ENCODE peak calls at places on chromosomes 16 and 17, in ten cellular contexts. E is CD8-positive, alpha-beta memory T cell; M is naive thymus-derived CD4-positive, alpha-beta T cell; G is tibial artery; U is left ventricle myocardium inferior; Y is endothelial cell of umbilical vein; V is GM23248; L is heart right ventricle; X is breast epithelium; D is lung. N is an unnamed sample.
A peak's percentile ranks its signal among the peaks of the same experiment; 100 is the strongest.

GRCh38 chr16:17312100-17312732 is 158.5 kb downstream of the XYLT1 start:
- DNase-seq in E (no peak), M (no peak), G (no peak), U (no peak), Y (no peak), V (no peak), L (no peak), X (peak; percentile 71), D (no peak), N (no peak)

GRCh38 chr17:32882734-32883133 is 5.8 kb upstream of the MYO1D start:
- DNase-seq in E (no peak), M (no peak), G (no peak), U (no peak), Y (no peak), V (peak; percentile 87), L (no peak), X (no peak), D (peak; percentile 19), N (no peak)

GRCh38 chr16:90046971-90047713 is 27.9 kb upstream of the DBNDD1 start:
- DNase-seq in E (no peak), M (no peak), G (peak; percentile 87), U (peak; percentile 65), Y (peak; percentile 38), V (peak; percentile 71), L (peak; percentile 58), X (no peak), D (peak; percentile 66), N (peak; percentile 60)

GRCh38 chr16:80466024-80466986 is 74.5 kb upstream of the DYNLRB2 start:
- DNase-seq in E (peak; percentile 20), M (no peak), G (peak; percentile 61), U (peak; percentile 38), Y (peak; percentile 39), V (peak; percentile 76), L (peak; percentile 57), X (peak; percentile 61), D (peak; percentile 41), N (peak; percentile 45)

GRCh38 chr16:2025878-2026460 is 733 bp upstream of the NHERF2 start:
- DNase-seq in E (no peak), M (no peak), G (no peak), U (no peak), Y (no peak), V (no peak), L (no peak), X (no peak), D (no peak), N (no peak)

GRCh38 chr17:44219636-44220210 is at the start of gene UBTF:
- DNase-seq in E (peak; percentile 62), M (peak; percentile 82), G (peak; percentile 86), U (peak; percentile 80), Y (peak; percentile 54), V (peak; percentile 77), L (peak; percentile 80), X (peak; percentile 56), D (peak; percentile 63), N (peak; percentile 71)

GRCh38 chr17:8695241-8695640 is 49.4 kb downstream of the CCDC42 start:
- DNase-seq in E (no peak), M (no peak), G (peak; percentile 43), U (no peak), Y (no peak), V (no peak), L (no peak), X (no peak), D (no peak), N (no peak)

GRCh38 chr17:54813896-54814295 is 86.8 kb upstream of the TOM1L1 start:
- DNase-seq in E (no peak), M (no peak), G (no peak), U (no peak), Y (no peak), V (no peak), L (no peak), X (no peak), D (no peak), N (no peak)

GRCh38 chr17:34503804-34504203 is 75.6 kb upstream of the TMEM132E start:
- DNase-seq in E (no peak), M (no peak), G (no peak), U (peak; percentile 35), Y (no peak), V (no peak), L (peak; percentile 34), X (no peak), D (no peak), N (no peak)

GRCh38 chr16:68283840-68284595 is 19.7 kb downstream of the SLC7A6 start:
- DNase-seq in E (no peak), M (no peak), G (no peak), U (peak; percentile 33), Y (no peak), V (no peak), L (no peak), X (no peak), D (no peak), N (peak; percentile 56)

GRCh38 chr17:81043319-81043724 is 8.4 kb downstream of the BAIAP2 start:
- DNase-seq in E (no peak), M (no peak), G (no peak), U (no peak), Y (no peak), V (no peak), L (peak; percentile 10), X (no peak), D (no peak), N (no peak)
- H3K4me1 ChIP-seq in E (no peaks in the 10 kb centered on the region), M (no peaks in the 10 kb centered on the region), G (peaks cover 79% of the 10 kb centered on the region), U (peaks cover 97% of the 10 kb centered on the region), Y (peaks cover 29% of the 10 kb centered on the region), V (peaks cover 35% of the 10 kb centered on the region), L (peaks cover 92% of the 10 kb centered on the region), X (peaks cover 21% of the 10 kb centered on the region), D (peaks cover 7% of the 10 kb centered on the region), N (peaks cover 30% of the 10 kb centered on the region)

GRCh38 chr17:82870091-82870491 is 30.3 kb upstream of the ZNF750 start:
- DNase-seq in E (no peak), M (no peak), G (no peak), U (no peak), Y (no peak), V (no peak), L (no peak), X (no peak), D (no peak), N (peak; percentile 40)

GRCh38 chr17:82871776-82872561 is 32.1 kb upstream of the ZNF750 start:
- DNase-seq in E (no peak), M (no peak), G (no peak), U (no peak), Y (no peak), V (no peak), L (no peak), X (no peak), D (no peak), N (peak; percentile 44)

GRCh38 chr17:82871056-82871775 is 31.4 kb upstream of the ZNF750 start:
- DNase-seq in E (no peak), M (no peak), G (no peak), U (no peak), Y (peak; percentile 71), V (no peak), L (no peak), X (no peak), D (no peak), N (peak; percentile 45)

GRCh38 chr17:82869536-82869935 is 29.7 kb upstream of the ZNF750 start:
- DNase-seq in E (no peak), M (no peak), G (no peak), U (no peak), Y (no peak), V (no peak), L (no peak), X (no peak), D (no peak), N (no peak)

DNA sequence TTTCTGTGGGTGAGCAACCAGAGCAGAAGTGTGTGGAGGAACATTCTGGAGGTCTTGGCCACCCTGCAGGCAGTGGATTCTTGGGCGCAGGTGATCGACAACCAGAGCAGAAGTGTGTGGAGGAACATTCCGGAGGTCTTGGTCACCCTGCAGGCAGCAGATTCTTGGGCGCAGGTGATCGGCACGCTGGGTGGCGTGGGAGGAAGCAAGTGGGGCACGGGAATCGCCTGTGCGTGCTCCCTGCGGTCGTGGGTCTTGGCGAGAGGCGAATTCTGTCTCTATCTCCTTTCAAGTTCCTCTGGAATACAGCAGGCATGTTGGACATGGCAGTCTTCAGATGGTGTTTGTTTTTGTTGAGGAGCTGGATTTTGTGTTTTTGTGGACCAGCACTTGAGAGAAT is 30.7 kb upstream of the ZNF750 start:
- DNase-seq in E (no peak), M (no peak), G (no peak), U (no peak), Y (no peak), V (no peak), L (no peak), X (no peak), D (no peak), N (no peak)
- H3K27ac ChIP-seq in E (no peak overlapping the region), M (no peak overlapping the region), G (no peak overlapping the region), U (peak overlapping the region; percentile 84), Y (peak overlapping the region; percentile 34), V (no peak overlapping the region), L (peak overlapping the region; percentile 48), X (peak overlapping the region; percentile 14), D (no peak overlapping the region), N (no peak overlapping the region)

DNA sequence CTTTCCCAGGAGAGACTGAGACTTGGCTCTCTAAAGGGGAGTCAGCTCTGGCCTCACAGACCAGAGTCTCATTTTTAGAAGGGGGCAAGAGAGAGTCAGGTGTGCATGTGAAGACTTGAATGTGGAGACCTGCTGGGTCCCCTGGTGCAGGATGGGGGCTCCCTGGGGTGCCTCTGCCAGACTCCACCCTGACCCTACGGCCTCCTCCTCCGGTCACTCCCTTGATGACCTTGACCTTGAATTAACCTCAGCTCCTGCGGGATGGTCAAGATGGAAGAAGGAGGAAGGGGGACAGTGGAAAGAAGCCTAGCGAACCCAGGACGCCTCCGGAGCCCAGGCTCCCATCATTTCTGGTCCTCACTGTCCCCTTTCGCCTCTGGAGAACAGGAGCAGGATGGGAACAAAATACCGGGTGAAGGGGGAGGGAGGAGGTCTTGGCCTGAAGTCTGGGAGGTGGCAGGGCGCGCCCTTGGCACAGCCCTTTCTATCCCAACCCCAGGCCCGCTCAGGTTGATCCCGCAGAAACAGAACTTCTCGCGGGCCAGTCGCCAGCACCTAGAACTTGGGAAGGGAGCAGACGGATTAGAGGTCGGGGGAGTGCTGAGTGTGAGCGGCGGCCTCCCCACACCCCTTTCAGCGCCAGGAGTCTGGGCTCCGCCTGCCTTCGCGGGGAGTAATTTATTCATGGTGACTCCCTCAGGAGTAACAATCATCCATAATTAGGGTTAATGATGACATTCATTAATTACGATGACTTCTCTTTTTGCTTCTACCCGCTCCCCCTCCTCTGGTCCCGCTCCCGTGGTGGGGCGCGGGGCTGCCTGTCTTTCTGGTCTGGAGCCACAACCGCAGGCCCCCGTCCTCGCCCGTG is 1.6 kb downstream of the STAC2 start:
- DNase-seq in E (no peak), M (no peak), G (no peak), U (no peak), Y (no peak), V (no peak), L (no peak), X (no peak), D (no peak), N (no peak)
- H3K4me3 ChIP-seq in E (no peak overlapping the region), M (no peak overlapping the region), G (peak overlapping the region; percentile 64), U (peak overlapping the region; percentile 66), Y (no peak overlapping the region), V (no peak overlapping the region), L (peak overlapping the region; percentile 53), X (no peak overlapping the region), D (no peak overlapping the region), N (no peak overlapping the region)

GRCh38 chr17:57876023-57876865 is 26.4 kb upstream of the MRPS23 start:
- DNase-seq in E (no peak), M (no peak), G (no peak), U (no peak), Y (no peak), V (no peak), L (no peak), X (no peak), D (no peak), N (no peak)
- H3K4me1 ChIP-seq in E (peaks cover 4% of the 10 kb centered on the region), M (no peaks in the 10 kb centered on the region), G (peaks cover 69% of the 10 kb centered on the region), U (peaks cover 91% of the 10 kb centered on the region), Y (peaks cover 58% of the 10 kb centered on the region), V (peaks cover 75% of the 10 kb centered on the region), L (peaks cover 75% of the 10 kb centered on the region), X (peaks cover 21% of the 10 kb centered on the region), D (peaks cover 9% of the 10 kb centered on the region), N (peaks cover 84% of the 10 kb centered on the region)

N was measured in psoas muscle.